ENCODE peak calls at places on chromosomes 7 and 10, in eight cellular contexts. R is T-helper 9 cell, W is T-cell, B is HS-5, L is hippocampal formation, N is posterior cingulate gyrus, S is fibroblast of the conjunctiva, D is NCI-H2081. G is an unnamed sample.

GRCh38 chr7:102101926-102102325 is 184.7 kb upstream of the SH2B2 start:
- DNase-seq in R (no peak), W (no peak), B (no peak), L (no peak), N (no peak), S (no peak), D (no peak), G (no peak)

GRCh38 chr10:111079781-111080180 is 3.0 kb downstream of the ADRA2A start:
- DNase-seq in R (no peak), W (no peak), B (no peak), L (no peak), N (no peak), S (no peak), D (no peak), G (no peak)

GRCh38 chr10:3068968-3069737 is 1.8 kb downstream of the PFKP start:
- DNase-seq in R (no peak), W (no peak), B (no peak), L (no peak), N (no peak), S (no peak), D (no peak), G (no peak)

GRCh38 chr7:91373401-91373800 is 109.2 kb downstream of the FZD1 start:
- DNase-seq in R (no peak), W (no peak), B (no peak), L (no peak), N (no peak), S (no peak), D (no peak), G (no peak)

GRCh38 chr10:60732240-60733188 is 45.8 kb upstream of the CDK1 start:
- DNase-seq in R (peak), W (peak), B (no peak), L (no peak), N (no peak), S (no peak), D (peak), G (no peak)

GRCh38 chr10:70197235-70197952 is 27.1 kb upstream of the SAR1A start:
- DNase-seq in R (no peak), W (no peak), B (no peak), L (peak), N (no peak), S (no peak), D (no peak), G (no peak)

GRCh38 chr10:103888113-103888841 is 29.7 kb downstream of the STN1 start:
- DNase-seq in R (peak), W (no peak), B (peak), L (peak), N (no peak), S (peak), D (peak), G (peak)

GRCh38 chr10:34960983-34961382 is 129.2 kb downstream of the CUL2 start:
- DNase-seq in R (no peak), W (no peak), B (no peak), L (peak), N (no peak), S (peak), D (no peak), G (no peak)

GRCh38 chr10:62618576-62619408 is 185.7 kb upstream of the ADO start:
- DNase-seq in R (no peak), W (no peak), B (no peak), L (no peak), N (no peak), S (no peak), D (no peak), G (peak)

G was measured in astrocyte of the cerebellum.